ENCODE peak calls at places on chromosomes 7 and 10, in four cellular contexts. L, F, R and O are unnamed samples.

GRCh38 chr7:129821476-129821875 is 131.3 kb downstream of the UBE2H start:
- DNase-seq in R (no peak), F (no peak), L (no peak), O (no peak)

GRCh38 chr7:36047254-36047653 is 105.8 kb upstream of the EEPD1 start:
- DNase-seq in R (no peak), F (peak), L (peak), O (no peak)

GRCh38 chr7:100396421-100396982 is 23.2 kb downstream of the PILRA start:
- DNase-seq in L (no peak), R (no peak), F (no peak), O (no peak)

GRCh38 chr7:150755473-150756099 is 18.4 kb downstream of the GIMAP5 start:
- DNase-seq in F (no peak), R (no peak), L (no peak), O (no peak)

GRCh38 chr10:43041422-43042342 is 35.2 kb upstream of the RET start:
- DNase-seq in R (no peak), F (no peak), L (no peak), O (no peak)

GRCh38 chr10:75428434-75429158 is 2.8 kb upstream of the LRMDA start:
- DNase-seq in F (no peak), L (peak), R (no peak), O (peak)

GRCh38 chr7:135970682-135971365 is 6.3 kb downstream of the MTPN start:
- DNase-seq in F (no peak), R (no peak), L (no peak), O (no peak)

GRCh38 chr7:90391488-90391887 is 11.8 kb upstream of the CLDN12 start:
- DNase-seq in F (no peak), L (no peak), R (no peak), O (no peak)

GRCh38 chr7:80781561-80781979 is 137.3 kb downstream of the SEMA3C start:
- DNase-seq in F (peak), L (peak), R (no peak), O (peak)

GRCh38 chr10:101888251-101888949 is 44.8 kb upstream of the KCNIP2 start:
- DNase-seq in F (no peak), L (no peak), R (no peak), O (no peak)

GRCh38 chr7:122305475-122306319 is 1.1 kb upstream of the FEZF1 start:
- DNase-seq in R (peak), F (no peak), L (peak), O (no peak)

DNA sequence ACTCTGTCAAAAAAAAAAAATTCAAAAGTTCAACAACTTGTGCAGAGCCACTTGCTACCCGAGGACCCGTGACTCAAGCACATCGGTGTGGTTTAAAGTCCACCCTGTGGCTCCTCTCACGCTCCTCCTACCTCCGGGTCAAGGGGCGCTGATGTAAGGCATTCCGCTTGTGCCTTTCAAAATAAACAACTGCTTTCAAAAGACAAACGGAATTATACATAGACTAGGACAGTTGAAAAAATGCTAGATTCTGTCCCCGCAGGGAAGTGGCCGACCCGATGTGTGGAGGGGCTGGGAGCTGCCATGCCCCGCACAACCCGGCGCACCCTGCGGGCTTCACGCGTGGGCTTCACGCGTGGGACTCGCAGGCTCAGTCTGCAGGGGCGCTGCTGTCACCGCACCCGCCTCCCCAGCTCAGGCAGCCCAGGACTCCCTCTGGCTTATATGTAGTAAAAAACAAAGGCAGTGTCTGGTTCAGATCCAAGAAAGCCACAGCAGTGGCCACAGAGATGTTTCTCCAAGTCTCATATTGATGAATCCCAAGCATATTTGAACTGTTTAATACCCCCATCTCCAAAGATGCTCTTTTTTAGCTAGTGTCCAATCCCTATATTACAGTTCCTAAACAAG is 239.7 kb upstream of the INHBA start:
- DNase-seq in R (peak), F (no peak), L (peak), O (no peak)
- H3K4me3 ChIP-seq in R (no peak), F (no peak), L (peak), O (no peak)

GRCh38 chr7:33932832-33933468 is 27.6 kb downstream of the BMPER start:
- DNase-seq in L (peak), R (peak), F (peak), O (peak)
- H3K4me3 ChIP-seq in L (no peak), R (no peak), F (peak), O (peak)

DNA sequence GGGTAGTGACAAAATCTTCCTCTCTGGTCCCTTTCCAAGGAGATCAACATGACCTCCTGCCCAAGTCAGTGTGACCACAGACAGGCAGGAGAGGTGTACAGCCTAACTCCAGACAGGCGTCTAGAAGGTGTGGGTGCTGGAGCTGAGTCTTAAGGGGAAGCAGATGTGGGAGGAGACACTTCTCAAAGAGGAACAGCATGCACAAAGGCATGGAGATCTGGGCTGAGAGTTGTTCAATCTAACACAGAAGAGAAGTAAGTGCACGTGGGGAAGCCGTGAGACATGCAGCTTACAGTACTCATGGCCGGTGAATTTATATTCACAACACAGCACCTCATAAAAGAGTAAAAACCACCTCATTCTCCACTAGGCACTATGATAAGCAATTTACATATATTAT is 23.8 kb upstream of the GSDME start:
- DNase-seq in F (no peak), R (no peak), L (no peak), O (no peak)
- H3K4me3 ChIP-seq in F (no peak), R (no peak), L (no peak), O (no peak)

DNA sequence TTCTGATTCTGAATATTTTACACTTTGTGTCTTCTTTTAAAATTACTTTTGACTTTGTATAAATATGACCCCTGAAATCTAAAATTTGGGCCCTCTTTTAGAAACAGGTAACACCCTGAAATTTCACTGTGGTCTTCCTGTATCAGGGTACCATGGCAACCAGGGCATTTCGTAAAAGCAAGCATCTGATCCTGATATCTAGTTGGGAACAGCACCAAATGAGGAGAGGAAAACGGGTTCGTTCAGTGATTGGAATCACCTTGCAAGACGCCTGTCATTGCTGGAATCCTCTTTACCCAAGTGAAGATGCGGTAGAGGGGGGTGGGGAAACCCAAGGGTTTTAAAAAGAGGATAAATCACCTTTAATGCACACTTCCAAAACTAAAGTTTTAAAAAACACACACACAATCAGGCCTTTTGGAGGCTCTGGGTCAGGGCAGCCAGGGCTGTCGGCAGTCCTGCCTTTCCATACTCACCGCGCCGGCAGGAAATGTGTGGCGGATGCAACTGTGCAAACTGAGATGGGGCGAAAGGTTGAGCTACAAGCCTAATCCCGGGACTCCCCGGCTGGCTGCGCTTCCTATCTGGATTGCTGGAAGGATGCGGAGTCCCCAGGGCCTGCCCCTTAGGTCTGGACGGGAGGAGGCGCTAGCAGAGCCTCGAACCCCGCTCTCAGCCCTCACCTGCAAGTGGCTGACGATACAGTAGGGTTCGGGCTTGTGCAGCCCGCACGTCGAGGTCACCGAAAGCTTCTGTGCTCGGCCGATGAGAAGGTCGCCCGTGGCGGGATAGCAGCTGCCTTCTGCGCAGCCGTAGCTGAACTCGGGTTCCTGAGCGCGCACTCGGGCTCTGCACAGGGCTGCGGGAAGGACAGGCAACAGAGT is 1.8 kb downstream of the LAMB1 start:
- DNase-seq in F (no peak), R (peak), L (peak), O (peak)
- H3K4me3 ChIP-seq in F (peak), R (peak), L (peak), O (peak)

DNA sequence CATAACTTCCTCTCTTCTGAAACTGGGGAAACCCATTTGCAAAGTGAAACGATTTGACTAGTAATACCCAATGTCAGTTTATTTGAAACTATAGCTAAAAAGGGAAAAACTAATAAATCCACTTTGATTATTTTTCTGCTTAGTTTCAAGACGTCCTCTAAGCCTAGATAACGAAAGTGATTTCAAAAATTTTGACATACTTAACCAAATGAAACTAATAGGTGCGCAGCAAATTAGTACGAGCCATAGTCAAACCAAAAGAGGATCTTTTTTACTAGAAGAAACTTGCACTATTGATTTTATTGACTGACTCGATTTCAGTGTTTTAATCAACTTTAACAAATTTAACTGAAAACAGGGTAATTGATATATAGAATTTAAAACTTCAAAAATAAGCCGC is 9.9 kb upstream of the SP8 start:
- DNase-seq in L (no peak), F (no peak), R (no peak), O (no peak)
- H3K4me3 ChIP-seq in L (no peak), F (no peak), R (peak), O (no peak)

GRCh38 chr10:109997233-109997632 is 10.6 kb upstream of the ADD3 start:
- DNase-seq in F (no peak), R (no peak), L (no peak), O (no peak)

GRCh38 chr10:109996225-109996624 is 11.6 kb upstream of the ADD3 start:
- DNase-seq in F (no peak), L (no peak), R (no peak), O (no peak)

GRCh38 chr10:109996766-109997171 is 11.0 kb upstream of the ADD3 start:
- DNase-seq in L (no peak), F (no peak), R (no peak), O (no peak)

GRCh38 chr10:109995178-109995577 is 12.6 kb upstream of the ADD3 start:
- DNase-seq in R (no peak), L (no peak), F (no peak), O (no peak)

GRCh38 chr10:109998513-109998912 is 9.3 kb upstream of the ADD3 start:
- DNase-seq in F (no peak), L (no peak), R (no peak), O (no peak)
- H3K4me3 ChIP-seq in F (no peak), L (no peak), R (no peak), O (no peak)

GRCh38 chr7:22578048-22578770 is 78.2 kb upstream of the STEAP1B start:
- DNase-seq in R (no peak), L (peak), F (peak), O (no peak)
- H3K4me3 ChIP-seq in R (no peak), L (no peak), F (no peak), O (no peak)

DNA sequence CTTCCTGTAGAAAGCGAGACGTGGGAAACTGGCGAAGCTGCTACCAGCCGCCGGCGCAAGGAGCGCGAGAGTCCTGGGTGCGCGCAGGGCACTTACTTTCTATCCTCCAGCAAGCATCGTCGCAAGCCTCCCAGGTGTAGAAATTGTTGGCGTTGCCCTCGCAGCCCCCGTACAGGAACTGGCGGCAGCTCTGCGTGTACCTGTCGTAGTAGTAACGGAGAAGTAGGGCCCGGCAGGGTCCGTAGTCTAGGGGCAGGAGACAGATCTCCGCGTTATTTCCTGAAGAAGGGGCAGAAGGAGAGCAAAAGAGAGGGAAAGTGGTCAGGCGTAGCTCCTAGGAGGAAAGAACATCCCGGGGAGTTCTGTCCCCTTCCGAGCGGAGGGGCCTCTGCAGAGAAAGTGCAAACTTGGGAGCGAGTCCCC is 501 bp downstream of the TFPI2 start:
- DNase-seq in F (peak), R (peak), L (peak), O (peak)
- H3K4me3 ChIP-seq in F (peak), R (peak), L (peak), O (peak)